ENCODE peak calls at places on chromosomes 13 and 19, in four cellular contexts. U is HepG2, R is K562, J is HCT116. Z is an unnamed sample.

GRCh38 chr13:33076451-33076992 is 60.3 kb downstream of the KL start:
- DNase-seq in U (no peak), R (no peak), J (no peak), Z (no peak)

GRCh38 chr13:110818747-110819146 is 96.1 kb downstream of the ANKRD10 start:
- DNase-seq in U (no peak), R (no peak), J (no peak), Z (no peak)

GRCh38 chr19:4933528-4933927 is 24.2 kb downstream of the UHRF1 start:
- DNase-seq in U (no peak), R (no peak), J (no peak), Z (no peak)

GRCh38 chr13:59363950-59364349 is 799.8 kb downstream of the DIAPH3 start:
- DNase-seq in U (no peak), R (no peak), J (no peak), Z (no peak)

GRCh38 chr13:61276401-61276800 is 139.2 kb downstream of the PCDH20 start:
- DNase-seq in U (no peak), R (no peak), J (no peak), Z (no peak)

GRCh38 chr19:43777163-43777700 is 3.5 kb downstream of the KCNN4 start:
- DNase-seq in U (no peak), R (peak), J (no peak), Z (no peak)

GRCh38 chr13:94272038-94272437 is 207.4 kb downstream of the DCT start:
- DNase-seq in U (no peak), R (no peak), J (no peak), Z (no peak)

GRCh38 chr19:36436531-36436930 is 18.1 kb upstream of the ZFP82 start:
- DNase-seq in U (no peak), R (no peak), J (no peak), Z (no peak)

GRCh38 chr19:29660835-29661234 is 4.4 kb upstream of the PLEKHF1 start:
- DNase-seq in U (no peak), R (no peak), J (no peak), Z (no peak)

GRCh38 chr13:98958443-98958794 is 19.4 kb downstream of the DOCK9 start:
- DNase-seq in U (no peak), R (no peak), J (no peak), Z (no peak)

GRCh38 chr13:98959775-98960325 is 18.0 kb downstream of the DOCK9 start:
- DNase-seq in U (no peak), R (no peak), J (no peak), Z (no peak)

GRCh38 chr13:98961204-98962105 is 16.4 kb downstream of the DOCK9 start:
- DNase-seq in U (no peak), R (no peak), J (no peak), Z (no peak)

GRCh38 chr13:98959299-98959698 is 18.6 kb downstream of the DOCK9 start:
- DNase-seq in U (no peak), R (no peak), J (no peak), Z (no peak)

DNA sequence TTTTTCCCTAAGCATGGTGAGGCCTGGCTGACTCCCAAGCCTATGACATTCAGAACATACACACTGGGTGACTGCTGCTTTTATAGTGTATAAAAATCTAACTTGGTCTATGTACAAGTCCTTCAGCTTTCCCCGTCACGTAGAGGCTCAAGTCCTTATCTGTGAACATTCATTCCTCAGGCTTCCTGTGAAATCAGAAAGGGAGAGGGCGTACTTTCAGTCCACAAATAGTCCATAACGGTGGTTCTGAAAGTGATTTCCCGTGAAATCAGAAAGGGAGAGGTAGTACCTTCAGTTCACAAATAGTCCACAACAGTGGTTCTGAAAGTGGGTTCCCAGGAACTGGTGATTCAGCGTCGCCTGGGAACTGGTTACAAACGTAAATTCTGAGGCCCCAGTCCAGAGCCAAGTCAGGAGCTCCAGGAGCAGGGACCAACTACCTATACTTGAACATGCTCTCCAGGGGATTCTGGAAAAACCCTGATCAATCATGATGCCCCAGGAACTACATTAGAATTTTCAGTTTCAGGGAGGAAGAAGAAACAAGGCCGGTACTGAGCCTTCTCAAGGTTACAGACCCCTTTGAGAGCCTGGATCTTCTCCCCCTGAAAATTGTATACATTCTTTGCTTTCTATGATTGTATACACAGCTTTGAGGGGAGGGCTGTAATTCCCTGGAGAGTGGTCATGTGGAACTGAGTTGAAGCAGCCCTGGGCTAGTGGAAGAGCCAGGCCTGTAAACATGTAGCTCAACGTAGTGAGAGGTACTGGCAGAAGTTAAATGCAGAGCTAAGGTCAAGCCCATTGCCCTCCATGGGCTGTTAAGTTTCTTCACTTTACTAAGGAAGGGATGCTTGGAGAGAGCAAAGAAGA is 17.3 kb downstream of the DOCK9 start:
- DNase-seq in U (no peak), R (no peak), J (no peak), Z (no peak)
- TF ChIP-seq REST in U (no peak), R (no peak), J (no peak), Z (no peak)

GRCh38 chr19:50178859-50179537 is 15.9 kb upstream of the IZUMO2 start:
- DNase-seq in U (no peak), R (no peak), J (no peak), Z (no peak)

GRCh38 chr19:50175924-50176323 is 12.8 kb upstream of the IZUMO2 start:
- DNase-seq in U (no peak), R (no peak), J (no peak), Z (no peak)

GRCh38 chr19:50184196-50184595 is 19.2 kb upstream of the MYH14 start:
- DNase-seq in U (no peak), R (no peak), J (no peak), Z (no peak)

GRCh38 chr19:50178320-50178719 is 15.2 kb upstream of the IZUMO2 start:
- DNase-seq in U (no peak), R (no peak), J (no peak), Z (no peak)

DNA sequence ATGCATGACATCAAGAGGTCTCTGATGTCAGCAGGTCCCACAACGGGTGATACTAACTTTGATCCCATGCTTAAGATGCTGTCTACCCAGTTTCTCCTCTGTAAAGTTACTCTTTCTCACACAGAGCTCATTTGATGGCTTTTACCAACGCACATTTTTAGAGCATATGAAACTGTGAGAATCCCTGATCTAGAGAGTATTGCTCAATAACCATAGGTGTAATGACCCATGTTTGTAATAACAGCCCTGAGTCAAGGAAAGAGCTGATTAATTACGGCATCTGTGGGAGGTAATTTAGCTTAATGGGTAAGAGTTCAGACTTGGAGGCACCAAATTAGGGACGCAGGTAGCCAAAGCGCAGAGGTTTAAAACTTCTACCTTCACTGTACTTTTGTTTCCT is 18.0 kb upstream of the IZUMO2 start:
- DNase-seq in U (no peak), R (no peak), J (no peak), Z (no peak)
- TF ChIP-seq CTCF in U (no peak), R (no peak), J (no peak), Z (no peak)

GRCh38 chr19:16078759-16079707 is 2.7 kb downstream of the TPM4 start:
- DNase-seq in U (peak), R (peak), J (peak), Z (peak)

GRCh38 chr19:16076154-16076957 is at the start of gene TPM4:
- DNase-seq in U (peak), R (peak), J (peak), Z (no peak)

GRCh38 chr19:16075430-16076153 is 703 bp upstream of the TPM4 start:
- DNase-seq in U (no peak), R (no peak), J (no peak), Z (no peak)

GRCh38 chr19:16078311-16078758 is 2.0 kb downstream of the TPM4 start:
- DNase-seq in U (no peak), R (no peak), J (no peak), Z (no peak)

GRCh38 chr19:16076958-16077611 is 790 bp downstream of the TPM4 start:
- DNase-seq in U (no peak), R (peak), J (no peak), Z (no peak)
- TF ChIP-seq REST in U (no peak), R (no peak), J (no peak), Z (no peak)

GRCh38 chr13:73421310-73421912 is 362.6 kb downstream of the KLF5 start:
- DNase-seq in U (no peak), R (no peak), J (peak), Z (no peak)

GRCh38 chr13:73412933-73413332 is 354.1 kb downstream of the KLF5 start:
- DNase-seq in U (no peak), R (no peak), J (peak), Z (no peak)

GRCh38 chr13:73422973-73423372 is 364.2 kb downstream of the KLF5 start:
- DNase-seq in U (no peak), R (no peak), J (no peak), Z (no peak)

GRCh38 chr13:73416093-73416492 is 357.3 kb downstream of the KLF5 start:
- DNase-seq in U (no peak), R (no peak), J (no peak), Z (no peak)

GRCh38 chr13:73417012-73417615 is 358.3 kb downstream of the KLF5 start:
- DNase-seq in U (peak), R (peak), J (peak), Z (no peak)
- TF ChIP-seq CTCF in U (peak), R (peak), J (peak), Z (peak)

GRCh38 chr19:409515-410242 is 732 bp upstream of the C2CD4C start:
- DNase-seq in U (no peak), R (peak), J (no peak), Z (no peak)
- TF ChIP-seq REST in U (no peak), R (no peak), J (no peak), Z (peak)

DNA sequence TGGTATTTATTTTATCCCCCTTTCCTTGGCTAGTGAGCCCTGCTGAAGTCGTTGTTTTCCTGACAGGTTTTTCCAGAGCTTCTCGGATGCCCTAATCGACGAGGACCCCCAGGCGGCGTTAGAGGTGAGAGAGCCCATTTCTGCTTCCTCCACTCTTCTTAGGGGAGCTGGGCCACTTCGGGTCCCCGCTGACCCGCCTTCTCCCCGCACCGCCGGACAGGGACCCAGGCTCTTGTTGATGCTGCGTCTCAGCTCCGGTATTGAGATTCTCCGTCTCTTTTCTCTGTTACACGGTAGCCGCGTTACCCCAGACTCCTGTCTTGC is 306 bp downstream of the SUGT1 start:
- DNase-seq in U (no peak), R (peak), J (no peak), Z (no peak)
- TF ChIP-seq CTCF in U (peak), R (no peak), J (no peak), Z (peak)